ENCODE peak calls at places on chromosomes 1 and 21, in four cellular contexts. F, B, K and A are unnamed samples.
A peak's percentile ranks its signal among the peaks of the same experiment; 100 is the strongest.

GRCh38 chr1:203177471-203178039 is 1.9 kb upstream of the MYBPH start:
- DNase-seq in F (peak; percentile 44), K (no peak), B (peak; percentile 47), A (no peak)

GRCh38 chr1:54335396-54336056 is 70.7 kb downstream of the SSBP3 start:
- DNase-seq in K (no peak), B (peak; percentile 94), F (peak; percentile 95), A (no peak)

GRCh38 chr1:30976143-30976542 is 67.6 kb upstream of the SDC3 start:
- DNase-seq in B (peak; percentile 86), K (no peak), F (peak; percentile 31), A (no peak)

GRCh38 chr1:151919246-151919645 is 9.9 kb upstream of the THEM4 start:
- DNase-seq in B (no peak), K (no peak), F (no peak), A (peak; percentile 38)

GRCh38 chr21:45990049-45990711 is 8.6 kb downstream of the COL6A1 start:
- DNase-seq in F (no peak), K (no peak), B (no peak), A (no peak)

GRCh38 chr1:214392246-214392645 is 111.3 kb downstream of the SMYD2 start:
- DNase-seq in B (peak; percentile 33), K (no peak), F (peak; percentile 84), A (no peak)

GRCh38 chr1:167066333-167067122 is 23.6 kb downstream of the GPA33 start:
- DNase-seq in B (no peak), F (peak; percentile 15), K (peak; percentile 84), A (peak; percentile 62)

GRCh38 chr1:82391712-82392111 is 591.0 kb downstream of the ADGRL2 start:
- DNase-seq in F (no peak), B (no peak), K (no peak), A (no peak)

GRCh38 chr1:204202481-204202880 is 6.2 kb upstream of the KISS1 start:
- DNase-seq in B (no peak), F (no peak), K (no peak), A (no peak)

GRCh38 chr1:1264026-1264425 is 9.6 kb downstream of the UBE2J2 start:
- DNase-seq in B (no peak), F (peak; percentile 61), K (no peak), A (no peak)

GRCh38 chr1:17404820-17405219 is 32.8 kb downstream of the PADI6 start:
- DNase-seq in F (no peak), B (no peak), K (no peak), A (no peak)

GRCh38 chr1:151175910-151176309 is at the start of gene TMOD4:
- DNase-seq in B (no peak), K (no peak), F (peak; percentile 28), A (no peak)

GRCh38 chr1:68128157-68128556 is 77.7 kb upstream of the DIRAS3 start:
- DNase-seq in K (no peak), F (peak; percentile 60), B (peak; percentile 94), A (peak; percentile 39)

GRCh38 chr1:151539321-151540020 is 638 bp upstream of the TUFT1 start:
- DNase-seq in F (peak; percentile 96), K (peak; percentile 81), B (peak; percentile 98), A (peak; percentile 76)

GRCh38 chr1:41433501-41433900 is 51.0 kb downstream of the EDN2 start:
- DNase-seq in F (no peak), B (no peak), K (no peak), A (no peak)

GRCh38 chr1:206891412-206891811 is 5.8 kb upstream of the IL24 start:
- DNase-seq in F (no peak), K (no peak), B (no peak), A (no peak)

GRCh38 chr1:164498792-164499191 is 60.2 kb upstream of the PBX1 start:
- DNase-seq in F (no peak), K (no peak), B (no peak), A (no peak)

GRCh38 chr1:241644259-241644658 is 4.1 kb upstream of the CHML start:
- DNase-seq in K (no peak), F (no peak), B (no peak), A (no peak)

GRCh38 chr1:8090241-8090702 is 64.2 kb upstream of the ERRFI1 start:
- DNase-seq in K (no peak), B (peak; percentile 99), F (peak; percentile 98), A (no peak)

GRCh38 chr1:200755456-200755855 is 16.8 kb downstream of the CAMSAP2 start:
- DNase-seq in F (no peak), K (no peak), B (no peak), A (no peak)
- TF ChIP-seq CTCF in F (no peak), K (no peak), B (no peak), A (no peak)

DNA sequence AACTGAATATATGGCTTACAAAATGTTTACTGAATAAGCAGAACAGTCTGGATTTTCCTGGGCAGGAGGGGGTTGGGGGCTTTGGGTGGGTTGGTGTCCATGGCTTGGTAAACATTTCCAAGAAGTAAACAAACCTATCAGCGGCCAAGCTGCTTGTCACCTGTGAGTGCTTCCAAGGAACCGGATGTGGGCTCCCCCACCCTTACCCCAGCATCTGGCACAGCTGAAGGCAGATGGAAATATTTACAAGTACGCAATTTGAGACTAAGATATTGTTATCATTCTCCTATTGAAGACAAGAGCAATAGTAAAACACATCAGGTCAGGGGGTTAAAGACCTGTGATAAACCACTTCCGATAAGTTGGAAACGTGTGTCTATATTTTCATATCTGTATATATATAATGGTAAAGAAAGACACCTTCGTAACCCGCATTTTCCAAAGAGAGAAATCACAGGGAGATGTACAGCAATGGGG is at the start of gene CLCA1:
- DNase-seq in K (no peak), B (no peak), F (no peak), A (no peak)
- H3K4me3 ChIP-seq in K (no peak within 1 kb of the TSS), B (no peak within 1 kb of the TSS), F (no peak within 1 kb of the TSS), A (no peak within 1 kb of the TSS)

GRCh38 chr1:11180342-11180744 is 8.8 kb upstream of the ANGPTL7 start:
- DNase-seq in F (peak; percentile 49), K (no peak), B (peak; percentile 83), A (no peak)

GRCh38 chr1:11176081-11176706 is 13.0 kb upstream of the ANGPTL7 start:
- DNase-seq in B (peak; percentile 74), K (peak; percentile 65), F (peak; percentile 33), A (no peak)

GRCh38 chr1:11179125-11179524 is 10.0 kb upstream of the ANGPTL7 start:
- DNase-seq in B (no peak), K (no peak), F (no peak), A (no peak)

GRCh38 chr1:11175461-11175860 is 13.7 kb upstream of the ANGPTL7 start:
- DNase-seq in K (no peak), B (no peak), F (no peak), A (no peak)

DNA sequence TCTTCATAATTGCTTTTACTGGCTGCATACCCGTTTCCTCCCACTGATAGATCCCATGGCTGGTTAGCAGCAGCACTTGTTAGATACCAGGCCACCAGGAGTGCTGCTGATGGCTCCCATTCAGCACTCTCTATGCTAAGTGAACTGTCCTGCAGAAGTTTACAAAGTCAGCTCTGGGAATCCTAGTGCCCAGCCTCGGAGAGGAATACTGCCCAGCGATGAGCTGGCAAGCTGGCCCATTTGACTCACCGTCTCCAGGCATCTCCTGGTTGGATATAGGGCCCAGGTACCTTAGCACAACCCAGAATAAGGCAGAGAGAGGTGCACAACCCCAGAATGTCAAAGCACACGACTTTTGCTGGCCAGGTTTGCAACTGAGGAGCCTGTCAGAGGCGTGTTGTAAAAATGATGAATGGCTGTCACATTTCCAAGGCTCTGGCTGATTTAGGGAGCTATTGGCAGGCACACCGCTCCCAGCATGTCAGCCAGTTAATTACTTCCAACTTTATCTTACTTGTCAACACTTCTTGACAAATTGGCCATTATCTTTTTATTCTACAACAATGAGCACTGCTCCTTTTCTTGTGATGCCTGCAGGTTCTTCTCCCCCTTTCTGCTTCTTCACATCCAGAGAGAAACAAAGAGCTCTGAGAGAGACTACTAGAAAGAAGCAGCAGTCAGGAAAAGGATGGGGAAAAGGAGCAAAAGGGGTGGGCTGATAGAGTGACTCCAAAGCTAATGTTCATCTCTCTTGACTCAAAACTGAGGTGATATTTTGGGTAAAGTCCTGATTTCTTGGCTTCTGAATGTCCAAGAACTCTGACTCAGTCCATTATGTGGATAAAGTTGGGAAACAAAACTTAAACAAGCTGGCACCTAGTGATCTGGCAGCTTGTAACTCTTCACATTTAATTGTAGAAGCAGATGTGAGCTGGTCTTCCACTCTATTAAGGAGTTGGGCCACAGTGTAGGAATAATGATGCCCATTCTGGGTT is 10.8 kb upstream of the ANGPTL7 start:
- DNase-seq in B (peak; percentile 45), K (peak; percentile 73), F (peak; percentile 28), A (no peak)
- TF ChIP-seq CTCF in B (no peak), K (no peak), F (no peak), A (no peak)

DNA sequence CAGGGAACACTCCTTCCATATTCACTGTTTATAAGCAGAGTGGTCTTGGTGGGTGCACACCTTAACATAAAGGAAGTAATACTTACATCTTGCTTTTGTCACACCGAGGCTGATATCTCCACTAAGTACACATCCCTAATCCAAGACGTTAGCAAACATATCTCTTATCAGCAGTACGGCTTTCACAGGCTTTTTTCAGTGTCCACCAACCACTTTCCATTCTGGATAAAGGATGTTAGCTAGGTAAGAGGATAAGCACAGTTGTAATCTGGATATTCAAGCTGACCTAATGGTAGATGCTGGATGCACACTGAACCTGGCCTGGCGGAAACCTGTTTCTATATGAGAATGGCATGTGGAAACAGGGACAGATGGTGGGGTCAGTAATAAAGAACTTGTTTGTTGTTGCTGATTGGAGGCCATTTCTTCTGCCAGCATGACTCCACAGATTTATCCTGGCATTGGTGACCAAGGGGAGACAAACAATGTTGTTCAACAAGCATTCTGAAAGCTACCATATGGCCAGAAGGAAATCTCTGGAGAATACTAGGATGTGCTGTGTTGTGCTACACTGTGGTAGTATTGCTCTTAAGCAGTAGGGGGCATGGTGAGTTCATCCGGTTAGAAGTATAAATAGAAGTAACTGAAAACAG is 416.4 kb downstream of the PTBP2 start:
- DNase-seq in F (peak; percentile 78), K (peak; percentile 76), B (peak; percentile 71), A (peak; percentile 72)
- H3K4me3 ChIP-seq in F (no peak overlapping the region), K (no peak overlapping the region), B (no peak overlapping the region), A (no peak overlapping the region)

GRCh38 chr1:6245869-6246496 is 2.0 kb downstream of the HES3 start:
- DNase-seq in K (no peak), F (no peak), B (no peak), A (peak; percentile 63)

GRCh38 chr1:6245086-6245868 is 1.3 kb downstream of the HES3 start:
- DNase-seq in K (peak; percentile 92), B (peak; percentile 70), F (peak; percentile 71), A (peak; percentile 87)

GRCh38 chr1:6247651-6248050 is 3.7 kb downstream of the HES3 start:
- DNase-seq in F (no peak), K (no peak), B (no peak), A (no peak)

GRCh38 chr1:6248161-6248776 is 4.3 kb downstream of the HES3 start:
- DNase-seq in K (no peak), B (no peak), F (no peak), A (no peak)

DNA sequence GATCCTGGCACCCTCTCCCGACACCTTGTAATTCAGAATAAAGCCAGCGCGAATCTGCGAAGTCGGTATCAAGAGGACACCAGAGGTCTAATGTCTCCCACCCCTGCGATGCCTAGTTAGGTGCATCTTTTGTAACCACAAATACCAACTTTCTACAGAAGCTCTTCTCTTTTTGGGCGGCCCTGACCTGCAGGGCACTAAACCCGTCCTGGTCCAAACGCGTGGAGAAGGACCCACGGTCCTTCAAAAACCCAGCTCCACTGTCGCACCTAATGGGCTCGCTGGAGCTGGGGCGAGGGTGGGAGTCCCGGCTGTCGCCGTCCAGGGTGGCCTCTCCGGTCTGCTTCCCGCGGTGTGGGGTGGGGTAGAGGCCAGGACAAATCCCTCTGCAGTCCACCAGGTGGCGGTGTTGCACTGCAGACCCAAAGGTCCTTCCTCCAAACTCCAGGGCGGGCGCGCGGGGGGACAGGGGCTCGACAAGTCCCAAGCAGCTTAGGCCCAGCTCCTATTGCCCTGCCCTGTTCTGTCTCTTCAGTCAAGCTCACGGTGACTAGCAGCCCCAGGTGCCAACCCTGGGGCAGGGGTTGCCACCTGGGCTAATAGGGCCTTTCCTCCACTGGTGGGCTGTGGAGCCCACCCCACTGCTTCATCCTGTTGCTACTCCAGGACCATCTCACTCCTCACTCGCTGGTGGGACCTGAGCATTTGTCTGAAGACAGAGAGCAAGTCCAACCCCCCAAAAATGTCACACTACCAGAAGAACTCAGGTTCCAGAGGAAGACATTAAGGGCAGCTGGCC is 2.7 kb downstream of the HES3 start:
- DNase-seq in F (peak; percentile 61), B (peak; percentile 57), K (peak; percentile 89), A (peak; percentile 85)
- TF ChIP-seq CTCF in F (peak; percentile 93), B (peak; percentile 84), K (peak; percentile 84), A (peak; percentile 93)